ENCODE peak calls at places on chromosomes 4 and X, in seven cellular contexts. E, C, M, R, J, Y and F are unnamed samples.

GRCh38 chrX:125810856-125811255 is 355.2 kb downstream of the DCAF12L2 start:
- DNase-seq in R (no peak), C (no peak), J (no peak), E (no peak), M (no peak), Y (no peak), F (no peak)

GRCh38 chr4:77994194-77994721 is 62.9 kb upstream of the FRAS1 start:
- DNase-seq in M (peak), J (peak), C (peak), R (peak), Y (peak), E (no peak), F (peak)

GRCh38 chr4:81651500-81651899 is 179.8 kb upstream of the RASGEF1B start:
- DNase-seq in C (no peak), M (no peak), R (no peak), Y (no peak), J (no peak), E (no peak), F (no peak)

GRCh38 chr4:8705161-8706145 is 112.9 kb downstream of the CPZ start:
- DNase-seq in M (no peak), E (no peak), J (no peak), C (no peak), R (no peak), Y (no peak), F (no peak)

GRCh38 chrX:129318375-129318774 is 204.9 kb downstream of the SMARCA1 start:
- DNase-seq in M (peak), Y (peak), E (no peak), J (no peak), R (peak), C (peak), F (peak)

GRCh38 chrX:68443155-68443868 is 10.0 kb upstream of the OPHN1 start:
- DNase-seq in J (no peak), Y (peak), E (peak), C (no peak), M (no peak), R (no peak), F (peak)

GRCh38 chrX:129701624-129702069 is 37.1 kb upstream of the XPNPEP2 start:
- DNase-seq in J (no peak), M (no peak), C (no peak), E (no peak), Y (no peak), R (no peak), F (peak)

GRCh38 chr4:133802741-133803140 is 398.8 kb downstream of the PABPC4L start:
- DNase-seq in Y (no peak), R (no peak), M (no peak), C (no peak), J (no peak), E (no peak), F (peak)

GRCh38 chr4:27003602-27004238 is 143.1 kb downstream of the STIM2 start:
- DNase-seq in C (no peak), R (no peak), Y (no peak), E (no peak), J (no peak), M (no peak), F (peak)

GRCh38 chr4:107278791-107279481 is 242.8 kb upstream of the DKK2 start:
- DNase-seq in M (no peak), J (no peak), E (no peak), Y (peak), R (no peak), C (no peak), F (peak)

GRCh38 chr4:13364178-13364577 is 120.0 kb downstream of the RAB28 start:
- DNase-seq in J (no peak), R (no peak), M (no peak), Y (no peak), E (no peak), C (no peak), F (no peak)

GRCh38 chr4:109160494-109160893 is 142.0 kb downstream of the COL25A1 start:
- DNase-seq in J (no peak), M (no peak), E (no peak), R (no peak), C (no peak), Y (no peak), F (no peak)

DNA sequence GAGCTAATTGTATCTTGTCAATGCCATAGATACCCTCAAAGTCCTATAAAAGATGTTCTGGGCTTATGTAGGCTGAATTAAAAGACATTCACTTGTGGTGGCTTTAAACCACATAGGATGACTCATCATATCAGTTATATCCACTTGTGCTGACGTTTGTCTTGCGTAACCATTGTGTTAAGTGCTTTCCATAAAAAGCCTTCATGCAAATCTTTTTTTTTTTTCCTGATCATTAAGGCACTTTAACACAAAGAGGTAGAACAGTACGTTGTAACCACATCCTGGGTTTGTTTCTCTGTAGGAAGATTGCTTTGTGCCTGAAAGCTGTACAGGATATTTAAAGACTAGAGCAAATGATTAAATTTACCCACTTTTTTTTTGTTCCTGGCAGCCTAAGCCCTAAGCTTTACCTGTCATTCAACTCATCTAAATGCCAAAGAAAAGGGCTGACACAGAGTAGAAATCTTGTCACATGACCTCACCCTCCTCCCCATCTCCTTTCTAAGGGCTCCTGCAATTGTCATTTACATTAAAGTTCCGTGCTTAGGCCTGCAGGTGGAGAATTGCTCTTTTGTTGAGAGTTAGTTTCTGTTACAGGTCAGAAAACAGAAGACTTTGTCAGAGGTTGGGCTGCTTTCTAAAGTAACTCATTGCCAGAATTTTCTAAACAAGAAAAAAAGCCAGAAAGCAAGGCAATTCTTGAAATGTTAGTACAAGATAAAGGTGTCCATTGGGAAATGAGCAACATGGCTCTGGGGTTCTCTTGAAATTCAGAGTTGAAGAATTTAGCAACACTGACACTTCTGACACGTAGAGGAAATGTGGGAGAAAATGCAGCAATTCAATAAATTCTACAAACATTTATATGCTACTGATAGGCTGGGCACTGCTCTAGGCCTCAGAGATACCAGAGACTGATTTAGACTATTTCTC is 555.6 kb downstream of the PPARGC1A start:
- DNase-seq in Y (no peak), R (peak), J (no peak), E (peak), M (no peak), C (no peak), F (peak)
- TF ChIP-seq CTCF in Y (no peak), R (no peak), J (no peak), E (peak), M (no peak), C (no peak), F (no peak)

DNA sequence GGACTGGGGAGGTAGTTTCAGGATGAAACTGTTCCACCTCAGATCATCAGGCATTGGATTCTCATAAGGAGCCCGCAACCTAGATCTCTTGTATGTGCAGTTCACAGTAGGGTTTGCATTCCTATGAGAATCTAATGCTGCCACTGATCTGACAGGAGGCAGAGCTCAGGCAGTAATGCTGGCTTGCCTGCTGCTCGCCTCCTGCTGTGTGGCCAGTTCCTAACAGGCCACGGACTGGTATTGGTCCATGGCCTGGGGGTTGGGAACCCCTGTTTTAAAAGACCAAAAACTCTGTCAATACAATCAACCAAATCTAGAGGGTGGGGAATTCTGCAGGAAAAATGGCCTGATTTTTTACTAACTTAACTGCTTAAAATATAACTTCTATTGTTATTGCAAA is 100.1 kb upstream of the EOLA2 start:
- DNase-seq in Y (no peak), C (no peak), J (no peak), E (no peak), M (no peak), R (no peak), F (no peak)
- TF ChIP-seq CEBPB in Y (no peak), C (no peak), J (no peak), E (no peak), M (no peak), R (no peak), F (no peak)

GRCh38 chr4:47662975-47663374 is 174.9 kb downstream of the CORIN start:
- DNase-seq in J (no peak), Y (peak), R (peak), E (no peak), C (no peak), M (peak), F (no peak)
- TF ChIP-seq CTCF in J (peak), Y (no peak), R (peak), E (peak), C (no peak), M (peak), F (peak)

GRCh38 chr4:136768925-136769275 is 763.4 kb downstream of the PCDH18 start:
- DNase-seq in M (no peak), Y (no peak), J (no peak), E (no peak), R (no peak), C (no peak), F (no peak)
- TF ChIP-seq CEBPB in M (no peak), Y (no peak), J (no peak), E (no peak), R (no peak), C (no peak), F (peak)

GRCh38 chr4:152709675-152710438 is 30.1 kb upstream of the TMEM154 start:
- DNase-seq in C (no peak), Y (no peak), M (no peak), J (no peak), R (no peak), E (peak), F (no peak)
- TF ChIP-seq CTCF in C (no peak), Y (no peak), M (no peak), J (no peak), R (no peak), E (no peak), F (no peak)

GRCh38 chr4:2331043-2331420 is 69.1 kb upstream of the MXD4 start:
- DNase-seq in C (no peak), E (no peak), R (no peak), M (no peak), J (no peak), Y (no peak), F (no peak)
- TF ChIP-seq CEBPB in C (no peak), E (no peak), R (no peak), M (no peak), J (no peak), Y (no peak), F (no peak)

DNA sequence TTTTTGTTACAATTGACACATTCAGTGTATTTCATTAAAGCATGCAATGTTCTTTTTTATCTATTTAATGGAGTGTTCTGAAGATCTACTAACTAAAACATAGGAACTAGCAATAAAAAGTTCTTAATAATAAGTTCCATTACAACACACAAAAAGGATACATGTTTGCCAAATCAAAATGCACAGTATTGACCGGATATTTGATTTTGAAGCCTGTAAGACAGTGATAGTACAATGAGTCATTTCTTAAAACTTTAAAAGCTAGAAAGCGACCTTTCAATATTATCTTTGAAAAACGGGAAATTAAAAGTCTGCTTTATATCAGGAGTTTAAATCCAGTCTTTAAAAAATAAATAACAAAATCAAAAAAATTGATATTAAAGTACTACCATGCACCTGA is 2.4 kb upstream of the PRDM5 start:
- DNase-seq in R (no peak), Y (no peak), J (no peak), M (no peak), C (no peak), E (no peak), F (no peak)
- TF ChIP-seq CTCF in R (no peak), Y (no peak), J (no peak), M (no peak), C (no peak), E (no peak), F (no peak)

GRCh38 chr4:150230556-150230955 is 152.3 kb downstream of the DCLK2 start:
- DNase-seq in R (no peak), E (no peak), M (no peak), C (no peak), J (no peak), Y (no peak), F (no peak)
- TF ChIP-seq CEBPB in R (no peak), E (no peak), M (no peak), C (no peak), J (no peak), Y (no peak), F (no peak)

GRCh38 chr4:85659626-85660213 is 184.8 kb downstream of the ARHGAP24 start:
- DNase-seq in R (no peak), M (no peak), E (no peak), Y (no peak), J (no peak), C (no peak), F (no peak)

GRCh38 chr4:85657143-85657542 is 182.2 kb downstream of the ARHGAP24 start:
- DNase-seq in E (no peak), R (no peak), Y (no peak), C (no peak), M (no peak), J (no peak), F (no peak)

DNA sequence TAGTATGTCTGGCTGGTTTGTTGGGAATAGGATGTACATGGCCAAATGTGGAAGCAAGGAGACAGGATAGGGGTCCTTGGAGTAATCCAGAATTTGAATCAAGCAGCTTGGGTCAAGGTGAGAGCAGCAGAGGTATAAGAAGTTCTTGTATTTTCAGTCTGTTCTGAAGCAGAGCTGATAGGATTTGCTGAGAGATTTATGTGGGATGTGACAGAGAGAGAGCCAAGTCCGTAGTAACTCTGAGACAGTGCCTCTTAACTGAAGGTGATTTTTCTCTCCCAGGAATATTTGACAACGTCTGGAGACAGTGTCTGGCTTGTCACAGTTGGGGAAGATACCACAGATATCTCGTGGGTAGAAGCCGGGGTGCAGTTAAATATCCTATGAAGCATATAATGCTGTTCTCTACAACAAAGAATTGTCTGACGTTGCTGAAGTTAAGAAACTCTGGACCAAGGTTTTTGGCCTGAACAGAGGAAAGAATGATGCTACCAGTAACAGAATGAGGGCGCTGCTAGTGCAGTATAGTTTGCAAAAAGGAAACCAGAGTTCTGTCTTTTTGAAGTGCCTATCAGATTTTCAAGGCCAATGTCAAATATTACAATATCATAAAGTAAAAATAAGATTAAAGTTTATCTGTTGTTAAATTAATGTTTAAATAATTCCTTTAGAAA is 184.0 kb downstream of the ARHGAP24 start:
- DNase-seq in E (no peak), C (no peak), M (no peak), J (no peak), Y (no peak), R (peak), F (no peak)
- TF ChIP-seq CTCF in E (no peak), C (no peak), M (no peak), J (peak), Y (no peak), R (no peak), F (no peak)